ENCODE peak calls at places on chromosomes 1 and 21, in seven cellular contexts. D is adrenal gland, X is HCT116, L is cardiac muscle cell, W is mucosa of descending colon, E is foreskin fibroblast, N is fibroblast of mammary gland. T is an unnamed sample.
A peak's percentile ranks its signal among the peaks of the same experiment; 100 is the strongest.

GRCh38 chr1:234950598-234950997 is 178.0 kb downstream of the TOMM20 start:
- DNase-seq in E (no peak), X (no peak), L (no peak), N (no peak), D (no peak), W (no peak), T (no peak)

GRCh38 chr1:172991674-172992400 is 58.9 kb downstream of the TNFSF18 start:
- DNase-seq in L (no peak), N (no peak), D (no peak), E (no peak), X (no peak), W (no peak), T (peak; percentile 59)

GRCh38 chr1:30916296-30916695 is 7.7 kb upstream of the SDC3 start:
- DNase-seq in X (no peak), L (no peak), D (peak; percentile 2), N (no peak), E (no peak), W (no peak), T (no peak)

GRCh38 chr1:66788231-66788939 is 12.7 kb downstream of the INSL5 start:
- DNase-seq in X (no peak), N (no peak), W (no peak), L (no peak), D (no peak), E (no peak), T (no peak)

GRCh38 chr1:55444660-55445059 is 229.5 kb upstream of the USP24 start:
- DNase-seq in X (no peak), L (no peak), E (no peak), D (no peak), N (no peak), W (no peak), T (no peak)

GRCh38 chr1:26021647-26022403 is at the start of gene EXTL1:
- DNase-seq in E (peak; percentile 70), W (no peak), D (no peak), N (no peak), L (peak; percentile 86), X (no peak), T (no peak)

GRCh38 chr1:111052246-111052645 is 87.6 kb downstream of the DRAM2 start:
- DNase-seq in W (no peak), N (peak; percentile 2), E (peak; percentile 11), L (no peak), D (no peak), X (no peak), T (peak; percentile 31)

GRCh38 chr1:41683681-41684500 is 199.4 kb upstream of the EDN2 start:
- DNase-seq in L (no peak), D (peak; percentile 47), N (peak; percentile 60), W (peak; percentile 31), E (peak; percentile 58), X (no peak), T (no peak)

GRCh38 chr1:35539073-35539823 is 18.0 kb downstream of the KIAA0319L start:
- DNase-seq in E (peak; percentile 62), W (no peak), X (no peak), L (no peak), N (peak; percentile 42), D (no peak), T (peak; percentile 63)

GRCh38 chr21:40841524-40842196 is 5.3 kb downstream of the DSCAM start:
- DNase-seq in N (no peak), E (peak; percentile 3), D (peak; percentile 32), W (no peak), X (no peak), L (peak; percentile 88), T (peak; percentile 4)
- H3K4me3 ChIP-seq in N (no peak overlapping the region), E (peak overlapping the region; percentile 67), D (no peak overlapping the region), W (no peak overlapping the region), X (no peak overlapping the region), L (peak overlapping the region; percentile 55), T (peak overlapping the region; percentile 10)

DNA sequence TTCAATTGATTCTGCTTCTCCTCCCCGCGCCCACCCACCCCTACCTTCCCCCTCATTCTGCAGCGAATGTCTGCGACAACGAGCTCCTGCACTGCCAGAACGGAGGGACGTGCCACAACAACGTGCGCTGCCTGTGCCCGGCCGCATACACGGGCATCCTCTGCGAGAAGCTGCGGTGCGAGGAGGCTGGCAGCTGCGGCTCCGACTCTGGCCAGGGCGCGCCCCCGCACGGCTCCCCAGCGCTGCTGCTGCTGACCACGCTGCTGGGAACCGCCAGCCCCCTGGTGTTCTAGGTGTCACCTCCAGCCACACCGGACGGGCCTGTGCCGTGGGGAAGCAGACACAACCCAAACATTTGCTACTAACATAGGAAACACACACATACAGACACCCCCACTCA is 339.7 kb downstream of the NTNG1 start:
- DNase-seq in N (no peak), X (no peak), E (peak; percentile 57), D (no peak), W (peak; percentile 44), L (no peak), T (peak; percentile 12)
- TF ChIP-seq CTCF in N (no peak), X (no peak), E (no peak), D (no peak), W (no peak), L (no peak), T (peak; percentile 32)

GRCh38 chr1:6198646-6199297 is 623 bp downstream of the RPL22 start:
- DNase-seq in N (no peak), E (no peak), D (peak; percentile 32), L (no peak), W (no peak), X (no peak), T (no peak)

GRCh38 chr1:6202256-6202655 is 2.9 kb upstream of the RPL22 start:
- DNase-seq in W (no peak), N (no peak), X (no peak), L (no peak), D (no peak), E (no peak), T (no peak)

GRCh38 chr1:6197746-6198427 is 1.5 kb downstream of the RPL22 start:
- DNase-seq in L (no peak), D (no peak), X (no peak), E (peak; percentile 47), W (no peak), N (no peak), T (no peak)

GRCh38 chr1:6200188-6200809 is 904 bp upstream of the RPL22 start:
- DNase-seq in W (no peak), D (no peak), L (no peak), X (no peak), E (no peak), N (no peak), T (no peak)

DNA sequence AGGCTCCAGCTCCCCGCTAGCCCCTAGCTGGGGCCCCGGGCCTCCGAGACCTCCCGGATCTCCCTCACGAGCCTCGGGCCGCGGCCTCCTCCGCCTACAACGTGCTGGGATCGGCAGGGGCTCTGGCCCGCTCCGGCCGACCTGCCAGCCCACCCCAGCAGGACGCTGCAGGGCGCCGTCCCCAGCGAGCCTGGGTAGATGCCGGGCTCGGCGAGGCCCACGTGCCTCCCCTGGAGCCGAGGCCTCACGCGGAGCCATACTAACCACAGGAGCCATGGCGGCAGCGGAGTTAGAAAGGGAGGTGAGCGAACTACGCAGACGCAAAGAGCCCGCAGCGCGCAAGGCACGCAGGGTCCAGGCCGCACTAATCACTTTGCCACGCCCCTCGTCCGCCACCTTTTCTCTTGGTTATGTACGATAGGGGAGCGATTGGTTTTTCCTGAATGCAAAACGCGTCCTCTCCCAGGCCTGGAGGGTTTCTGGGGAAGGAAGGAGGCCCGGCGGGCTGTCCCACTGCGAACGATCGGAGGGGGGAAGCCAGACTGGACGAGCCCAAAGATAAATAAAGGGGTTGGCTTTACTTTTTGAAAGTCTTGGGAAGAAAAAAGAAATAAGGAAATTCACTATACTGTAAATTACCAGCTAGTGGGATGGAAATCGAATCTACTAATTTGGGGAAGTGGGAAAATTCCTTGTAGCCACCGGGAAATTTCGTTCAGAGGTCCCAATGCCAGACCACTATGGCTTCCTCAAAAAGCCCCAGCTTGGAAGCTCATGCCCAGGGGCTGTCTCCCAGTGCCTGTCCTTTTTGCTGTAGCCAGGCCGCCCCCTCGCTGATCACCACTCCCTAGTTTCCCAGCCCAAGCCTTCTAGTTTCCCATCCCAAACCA is at the start of gene RPL22:
- DNase-seq in W (peak; percentile 97), E (peak; percentile 100), D (peak; percentile 99), L (peak; percentile 99), X (peak; percentile 98), N (peak; percentile 99), T (peak; percentile 99)
- H3K4me3 ChIP-seq in W (peak within 1 kb of the TSS; percentile 76), E (peak within 1 kb of the TSS; percentile 82), D (peak within 1 kb of the TSS; percentile 94), L (peak within 1 kb of the TSS; percentile 99), X (peak within 1 kb of the TSS; percentile 82), N (peak within 1 kb of the TSS; percentile 99), T (peak within 1 kb of the TSS; percentile 96)

GRCh38 chr1:200291106-200291505 is 118.7 kb downstream of the ZNF281 start:
- DNase-seq in L (no peak), X (no peak), N (no peak), W (no peak), D (no peak), E (no peak), T (peak; percentile 80)

GRCh38 chr1:200292699-200293098 is 117.1 kb downstream of the ZNF281 start:
- DNase-seq in X (no peak), D (no peak), N (no peak), E (no peak), W (no peak), L (no peak), T (no peak)

GRCh38 chr1:200294241-200294640 is 115.6 kb downstream of the ZNF281 start:
- DNase-seq in E (no peak), D (no peak), X (no peak), L (no peak), N (no peak), W (no peak), T (no peak)

GRCh38 chr1:200288226-200288625 is 121.6 kb downstream of the ZNF281 start:
- DNase-seq in W (no peak), E (no peak), N (no peak), D (no peak), L (no peak), X (no peak), T (no peak)

DNA sequence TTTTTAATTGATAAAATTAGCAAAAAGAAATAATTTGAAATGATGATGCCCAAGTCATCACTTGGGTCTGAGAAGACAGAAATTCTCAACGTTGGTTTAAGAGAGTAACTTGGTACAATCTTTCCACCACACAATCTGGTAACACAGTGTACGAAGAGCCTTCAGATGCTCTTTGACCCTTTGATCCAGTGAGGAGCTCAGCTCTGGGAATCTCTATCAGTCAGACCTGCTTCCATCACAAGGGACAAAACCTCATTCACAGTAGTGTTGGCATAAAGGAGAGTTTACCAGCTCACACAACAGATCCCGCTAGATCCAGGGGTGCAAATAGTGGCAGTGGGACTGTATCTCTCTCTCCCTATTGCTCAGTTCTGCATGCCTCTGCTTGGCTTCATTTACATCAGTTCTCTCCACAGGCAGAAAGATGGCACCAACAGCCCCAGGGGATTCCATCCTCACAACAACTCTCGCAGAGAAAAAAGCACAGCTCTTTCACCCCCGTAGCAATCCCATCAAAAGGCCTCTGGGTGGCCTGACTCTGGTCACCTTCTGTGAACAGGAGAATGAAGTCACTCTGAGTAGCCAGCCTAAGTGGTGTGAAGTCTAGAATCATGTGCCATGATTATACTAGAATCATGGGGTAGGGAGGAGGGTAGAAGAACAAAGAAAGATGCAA is 119.7 kb downstream of the ZNF281 start:
- DNase-seq in D (no peak), L (no peak), N (no peak), W (no peak), X (peak; percentile 37), E (peak; percentile 20), T (no peak)
- TF ChIP-seq CTCF in D (no peak), L (no peak), N (peak; percentile 6), W (no peak), X (peak; percentile 35), E (peak; percentile 3), T (no peak)

GRCh38 chr1:156497743-156498446 is 2.7 kb downstream of the MEF2D start:
- DNase-seq in W (peak; percentile 40), L (no peak), D (peak; percentile 51), X (no peak), E (no peak), N (no peak), T (no peak)
- H3K4me3 ChIP-seq in W (no peak overlapping the region), L (peak overlapping the region; percentile 95), D (no peak overlapping the region), X (no peak overlapping the region), E (peak overlapping the region; percentile 97), N (peak overlapping the region; percentile 6), T (peak overlapping the region; percentile 97)

GRCh38 chr21:28857720-28858119 is 135.0 kb downstream of the LTN1 start:
- DNase-seq in N (no peak), L (no peak), D (no peak), X (no peak), E (no peak), W (no peak), T (no peak)
- TF ChIP-seq CTCF in N (no peak), L (no peak), D (no peak), X (no peak), E (no peak), W (no peak), T (no peak)